ENCODE peak calls at places on chromosomes 13 and 19, in nine cellular contexts. L is stimulated activated CD8-positive, alpha-beta memory T cell treated with anti-CD3 and anti-CD28 coated beads, Interleukin-4, amount 100 ng/mL, for 24 hours; H is GOT3; A is choroid plexus epithelial cell; J is AG04450; E is stomach; T is amniotic stem cell; Q is activated naive CD4-positive, alpha-beta T cell treated with anti-CD3 and anti-CD28 coated beads, Interleukin-2, amount 50 U/mL, for 16 hours; C is T-helper 1 cell. G is an unnamed sample.

GRCh38 chr19:3440082-3440481 is 40.2 kb downstream of the SMIM24 start:
- DNase-seq in C (peak; percentile 50), T (no peak), E (peak; percentile 57), H (no peak), J (no peak), A (no peak), Q (peak; percentile 61), L (peak; percentile 48), G (no peak)

GRCh38 chr13:27044837-27045570 is 126.6 kb downstream of the USP12 start:
- DNase-seq in H (no peak), J (no peak), C (peak; percentile 42), E (no peak), A (no peak), L (no peak), Q (no peak), T (no peak), G (no peak)

GRCh38 chr19:20478936-20479335 is 86.6 kb downstream of the ZNF737 start:
- DNase-seq in H (no peak), T (no peak), Q (no peak), A (no peak), J (no peak), L (no peak), C (no peak), E (no peak), G (no peak)

GRCh38 chr13:90070362-90070761 is 1277.1 kb upstream of the MIR17HG start:
- DNase-seq in T (no peak), J (no peak), A (peak; percentile 28), E (no peak), Q (no peak), H (no peak), C (no peak), L (no peak), G (no peak)

GRCh38 chr13:83153833-83154232 is 728.4 kb downstream of the SLITRK1 start:
- DNase-seq in E (no peak), C (no peak), H (no peak), A (peak; percentile 77), J (no peak), L (no peak), Q (no peak), T (no peak), G (no peak)

GRCh38 chr13:62879071-62879470 is 1463.4 kb upstream of the PCDH20 start:
- DNase-seq in C (no peak), A (peak; percentile 86), H (no peak), T (peak; percentile 25), L (no peak), Q (no peak), J (peak; percentile 24), E (no peak), G (no peak)

GRCh38 chr13:19606152-19606551 is 27.3 kb upstream of the MPHOSPH8 start:
- DNase-seq in C (no peak), A (no peak), L (no peak), E (no peak), Q (no peak), H (no peak), J (no peak), T (no peak), G (peak; percentile 44)

GRCh38 chr13:37681295-37682032 is 82.9 kb upstream of the POSTN start:
- DNase-seq in Q (no peak), T (no peak), J (peak; percentile 38), H (no peak), A (peak; percentile 96), L (no peak), C (no peak), E (no peak), G (peak; percentile 63)

GRCh38 chr19:38079926-38080380 is 144.1 kb downstream of the DPF1 start:
- DNase-seq in A (peak; percentile 87), T (peak; percentile 43), L (no peak), J (peak; percentile 71), E (peak; percentile 29), H (no peak), C (peak; percentile 4), Q (no peak), G (peak; percentile 92)

G was measured in HCEC 1CT.